ENCODE peak calls at places on chromosomes 3 and 15, in ten cellular contexts. T is EL; A is ovary; O is stimulated activated CD4-positive, alpha-beta T cell treated with anti-CD3 and anti-CD28 coated beads, Interleukin-12 subunit alpha, Interleukin-12 subunit beta, amount 100 ng/mL, for 4 hours; R is H54; I is effector CD4-positive, alpha-beta T cell; Y is heart left ventricle; Q is NCI-H526; S is hypothalamus; F is CD8-positive, alpha-beta T cell. V is an unnamed sample.

GRCh38 chr3:187072582-187072981 is 66.7 kb downstream of the RPL39L start:
- DNase-seq in O (no peak), A (no peak), R (no peak), Y (no peak), T (no peak), S (no peak), F (no peak), Q (peak; percentile 43), I (no peak), V (no peak)

GRCh38 chr15:51327081-51327480 is 11.3 kb downstream of the CYP19A1 start:
- DNase-seq in I (no peak), Y (no peak), R (no peak), O (no peak), T (no peak), F (no peak), Q (no peak), A (no peak), S (no peak), V (no peak)

GRCh38 chr15:48644498-48644826 is 1.0 kb downstream of the FBN1 start:
- DNase-seq in Q (no peak), S (no peak), A (peak; percentile 40), Y (peak; percentile 47), R (no peak), T (peak; percentile 55), O (no peak), I (no peak), F (no peak), V (no peak)

GRCh38 chr3:194481103-194481502 is 5.7 kb downstream of the ATP13A3 start:
- DNase-seq in T (peak; percentile 72), R (no peak), O (no peak), Y (no peak), F (no peak), A (no peak), I (no peak), S (no peak), Q (no peak), V (no peak)

GRCh38 chr15:39022532-39023305 is 458.1 kb upstream of the RASGRP1 start:
- DNase-seq in I (no peak), Y (no peak), T (no peak), A (no peak), F (no peak), R (no peak), S (no peak), O (no peak), Q (no peak), V (no peak)

GRCh38 chr3:118262800-118263402 is 771.7 kb downstream of the IGSF11 start:
- DNase-seq in S (no peak), Y (no peak), I (no peak), Q (no peak), T (no peak), O (no peak), F (no peak), A (no peak), R (no peak), V (no peak)

GRCh38 chr15:74443100-74443909 is 9.5 kb upstream of the SEMA7A start:
- DNase-seq in O (no peak), Q (no peak), T (peak; percentile 62), R (no peak), Y (no peak), S (no peak), A (no peak), I (no peak), F (no peak), V (no peak)

GRCh38 chr3:174285242-174285641 is 573.9 kb upstream of the NAALADL2 start:
- DNase-seq in O (no peak), T (no peak), Y (no peak), A (no peak), I (no peak), F (no peak), S (no peak), R (no peak), Q (no peak), V (no peak)

GRCh38 chr15:34122771-34123183 is 20.9 kb downstream of the PGBD4 start:
- DNase-seq in O (no peak), T (peak; percentile 95), A (no peak), Y (no peak), Q (peak; percentile 86), R (peak; percentile 47), I (no peak), S (no peak), F (no peak), V (no peak)

GRCh38 chr3:64224826-64225606 is at the start of gene PRICKLE2:
- DNase-seq in R (peak; percentile 45), A (peak; percentile 82), I (no peak), T (peak; percentile 94), Q (peak; percentile 14), O (no peak), Y (peak; percentile 80), S (peak; percentile 17), F (no peak), V (peak; percentile 88)

GRCh38 chr15:87080547-87080946 is 1000.9 kb downstream of the AGBL1 start:
- DNase-seq in Y (no peak), F (no peak), S (no peak), Q (no peak), R (no peak), I (no peak), A (no peak), T (peak; percentile 22), O (no peak), V (no peak)

GRCh38 chr15:63015618-63016017 is 26.9 kb upstream of the TPM1 start:
- DNase-seq in Y (no peak), O (no peak), Q (no peak), T (peak; percentile 78), I (no peak), A (no peak), S (no peak), F (no peak), R (peak; percentile 45), V (no peak)

GRCh38 chr3:174355505-174355904 is 503.6 kb upstream of the NAALADL2 start:
- DNase-seq in O (no peak), T (peak; percentile 35), R (no peak), I (no peak), Y (no peak), A (no peak), Q (peak; percentile 21), F (no peak), S (no peak), V (peak; percentile 55)

GRCh38 chr3:38805765-38806386 is 10.1 kb downstream of the SCN10A start:
- DNase-seq in F (no peak), S (no peak), R (peak; percentile 5), Y (peak; percentile 39), I (no peak), O (peak; percentile 2), Q (no peak), A (no peak), T (peak; percentile 61), V (peak; percentile 68)

GRCh38 chr15:77009176-77009575 is 14.2 kb downstream of the PSTPIP1 start:
- DNase-seq in Y (no peak), O (no peak), A (no peak), R (no peak), T (no peak), F (no peak), Q (no peak), S (no peak), I (no peak), V (no peak)

GRCh38 chr3:147422226-147422933 is 13.2 kb downstream of the ZIC1 start:
- DNase-seq in A (no peak), T (no peak), Q (no peak), S (no peak), I (no peak), F (no peak), Y (no peak), R (no peak), O (no peak), V (no peak)

GRCh38 chr3:127177226-127177625 is 15.7 kb upstream of the PRR23E start:
- DNase-seq in T (no peak), A (no peak), I (no peak), R (no peak), S (no peak), Q (no peak), O (no peak), Y (no peak), F (no peak), V (peak; percentile 85)

GRCh38 chr15:62449638-62450037 is 284.6 kb upstream of the C2CD4B start:
- DNase-seq in O (no peak), S (no peak), Q (no peak), A (no peak), Y (no peak), F (no peak), R (no peak), T (no peak), I (no peak), V (no peak)

GRCh38 chr3:125083776-125084175 is 28.0 kb upstream of the HEG1 start:
- DNase-seq in R (no peak), S (no peak), Y (no peak), I (no peak), A (no peak), F (no peak), Q (no peak), O (no peak), T (no peak), V (no peak)

GRCh38 chr3:192906940-192907339 is 10.7 kb downstream of the MB21D2 start:
- DNase-seq in F (no peak), I (no peak), Q (no peak), A (no peak), O (no peak), R (no peak), T (no peak), Y (no peak), S (no peak), V (peak; percentile 53)

GRCh38 chr15:96559087-96559486 is 228.6 kb downstream of the NR2F2 start:
- DNase-seq in Y (no peak), T (no peak), A (no peak), R (no peak), F (no peak), O (no peak), I (no peak), S (no peak), Q (no peak), V (no peak)

GRCh38 chr3:128210711-128211110 is 57.4 kb downstream of the EEFSEC start:
- DNase-seq in A (no peak), T (no peak), R (no peak), S (no peak), Q (no peak), I (no peak), O (no peak), F (no peak), Y (no peak), V (no peak)

GRCh38 chr15:76529911-76530310 is 193.3 kb downstream of the ISL2 start:
- DNase-seq in O (no peak), Q (no peak), S (no peak), F (no peak), A (no peak), I (no peak), R (no peak), T (peak; percentile 42), Y (no peak), V (no peak)

GRCh38 chr3:33186524-33187367 is 31.9 kb downstream of the SUSD5 start:
- DNase-seq in T (peak; percentile 56), S (no peak), Y (no peak), F (no peak), I (no peak), R (peak; percentile 29), A (no peak), Q (no peak), O (no peak), V (no peak)